ENCODE peak calls at places on chromosomes 3 and 15, in four cellular contexts. O is AG04450, L is suprapubic skin, U is heart right ventricle. G is an unnamed sample.

GRCh38 chr15:50181983-50182232 is at the start of gene SLC27A2:
- DNase-seq in O (no peak), L (no peak), U (no peak), G (no peak)

GRCh38 chr3:29144807-29145206 is 136.1 kb upstream of the RBMS3 start:
- DNase-seq in O (peak; percentile 34), L (no peak), U (peak; percentile 62), G (no peak)

GRCh38 chr15:66838671-66839239 is 136.7 kb downstream of the SMAD6 start:
- DNase-seq in O (no peak), L (no peak), U (no peak), G (no peak)

GRCh38 chr15:69880616-69881309 is 217.0 kb downstream of the TLE3 start:
- DNase-seq in O (no peak), L (no peak), U (no peak), G (no peak)

GRCh38 chr3:127141921-127142730 is 50.8 kb upstream of the PRR23E start:
- DNase-seq in O (no peak), L (no peak), U (no peak), G (no peak)

GRCh38 chr15:89674526-89674925 is 4.6 kb downstream of the PLIN1 start:
- DNase-seq in O (no peak), L (no peak), U (no peak), G (no peak)

GRCh38 chr3:65619391-65620298 is 419.1 kb downstream of the MAGI1 start:
- DNase-seq in O (peak; percentile 65), L (no peak), U (no peak), G (no peak)

GRCh38 chr15:72962054-72962702 is 90.1 kb upstream of the NEO1 start:
- DNase-seq in O (no peak), L (no peak), U (no peak), G (no peak)

GRCh38 chr3:164550857-164551256 is 527.4 kb downstream of the SI start:
- DNase-seq in O (no peak), L (no peak), U (no peak), G (no peak)
- TF ChIP-seq CTCF in O (no peak), L (no peak), U (no peak), G (no peak)

DNA sequence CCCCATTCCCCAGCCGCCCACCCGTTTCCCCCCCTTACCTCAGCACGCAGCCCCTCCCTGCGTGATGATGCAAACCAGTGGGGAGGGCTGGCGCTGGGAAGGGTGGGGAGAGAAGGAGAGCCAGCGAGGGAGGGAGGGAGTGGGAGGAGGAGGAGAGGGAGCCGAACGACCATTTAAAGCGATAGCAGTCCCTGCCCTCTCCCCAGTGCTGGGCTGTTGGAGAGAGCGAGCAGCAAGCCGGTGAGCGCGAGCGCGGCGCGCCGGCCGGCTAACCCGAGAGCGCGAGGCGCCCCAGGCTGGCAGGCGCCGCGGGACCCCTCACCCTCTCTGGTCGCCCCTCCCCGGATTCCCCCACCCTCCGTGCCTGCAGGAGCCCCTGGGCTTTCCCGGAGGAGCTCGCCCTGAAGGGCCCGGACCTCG is at the start of gene GRM7:
- DNase-seq in O (no peak), L (no peak), U (no peak), G (no peak)
- H3K4me3 ChIP-seq in O (no peak within 1 kb of the TSS), L (peak within 1 kb of the TSS; percentile 39), U (peak within 1 kb of the TSS; percentile 17), G (no peak within 1 kb of the TSS)

DNA sequence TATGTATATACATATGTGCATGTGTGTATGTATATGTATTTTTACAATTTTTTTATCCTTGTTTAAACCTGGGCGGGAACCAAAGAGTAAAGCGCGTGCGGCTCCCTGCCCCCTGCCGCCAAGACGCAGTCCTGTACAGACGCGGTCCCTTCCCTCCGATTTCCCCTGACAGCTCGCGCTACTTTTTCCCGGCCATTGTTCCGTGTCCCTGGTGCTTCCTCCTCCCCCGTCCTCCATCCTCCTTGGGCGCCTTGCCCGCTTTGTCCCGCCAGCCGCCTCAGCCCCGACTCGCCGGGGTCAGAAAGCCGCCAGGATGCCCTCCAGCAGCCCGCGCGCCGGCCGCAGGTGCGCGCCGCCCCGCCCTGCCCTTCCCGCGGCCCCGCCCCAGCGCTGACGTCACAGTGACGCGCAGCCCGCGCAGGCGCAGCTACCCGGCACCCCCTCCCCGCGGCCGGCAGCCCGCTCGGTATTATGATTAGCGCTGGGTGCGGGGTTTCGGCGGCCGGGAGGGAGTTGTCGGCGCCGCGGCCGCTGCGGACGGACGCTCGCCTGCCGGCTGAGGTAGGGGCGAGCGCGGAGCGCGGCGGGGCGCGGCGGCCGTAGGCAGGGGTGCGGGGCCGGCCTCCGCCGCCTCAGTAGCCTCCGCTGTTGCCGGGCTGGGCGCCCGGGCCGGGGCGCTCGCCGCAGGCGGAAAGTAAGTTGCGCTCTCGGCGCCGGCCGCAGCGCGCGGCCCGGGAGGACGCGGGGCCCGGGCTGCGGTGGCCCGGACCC is at the start of gene SNRK:
- DNase-seq in O (peak; percentile 13), L (peak; percentile 93), U (peak; percentile 91), G (peak; percentile 76)
- H3K27ac ChIP-seq in O (no peak within 1 kb of the TSS), L (peak within 1 kb of the TSS; percentile 98), U (peak within 1 kb of the TSS; percentile 98), G (peak within 1 kb of the TSS; percentile 40)

GRCh38 chr15:45276851-45277250 is 24.8 kb downstream of the SLC28A2 start:
- DNase-seq in O (no peak), L (no peak), U (no peak), G (no peak)
- TF ChIP-seq CTCF in O (peak; percentile 43), L (peak; percentile 38), U (peak; percentile 54), G (peak; percentile 87)

GRCh38 chr3:196602673-196603072 is 34.2 kb downstream of the FBXO45 start:
- DNase-seq in O (no peak), L (no peak), U (no peak), G (no peak)

GRCh38 chr3:196600359-196600758 is 31.9 kb downstream of the FBXO45 start:
- DNase-seq in O (no peak), L (no peak), U (no peak), G (no peak)

GRCh38 chr3:196599734-196600128 is 31.3 kb downstream of the FBXO45 start:
- DNase-seq in O (no peak), L (no peak), U (no peak), G (no peak)

GRCh38 chr3:196604548-196604947 is 34.9 kb upstream of the NRROS start:
- DNase-seq in O (no peak), L (no peak), U (no peak), G (no peak)

GRCh38 chr3:196603683-196604082 is 35.2 kb downstream of the FBXO45 start:
- DNase-seq in O (no peak), L (no peak), U (no peak), G (no peak)
- H3K4me3 ChIP-seq in O (no peak overlapping the region), L (no peak overlapping the region), U (no peak overlapping the region), G (no peak overlapping the region)

GRCh38 chr3:177726807-177727206 is 529.5 kb upstream of the TBL1XR1 start:
- DNase-seq in O (no peak), L (no peak), U (no peak), G (no peak)

GRCh38 chr3:177725165-177725564 is 527.9 kb upstream of the TBL1XR1 start:
- DNase-seq in O (no peak), L (no peak), U (no peak), G (no peak)

GRCh38 chr3:177721864-177722370 is 524.6 kb upstream of the TBL1XR1 start:
- DNase-seq in O (no peak), L (no peak), U (no peak), G (no peak)

GRCh38 chr3:177722386-177722785 is 525.1 kb upstream of the TBL1XR1 start:
- DNase-seq in O (no peak), L (no peak), U (no peak), G (no peak)

DNA sequence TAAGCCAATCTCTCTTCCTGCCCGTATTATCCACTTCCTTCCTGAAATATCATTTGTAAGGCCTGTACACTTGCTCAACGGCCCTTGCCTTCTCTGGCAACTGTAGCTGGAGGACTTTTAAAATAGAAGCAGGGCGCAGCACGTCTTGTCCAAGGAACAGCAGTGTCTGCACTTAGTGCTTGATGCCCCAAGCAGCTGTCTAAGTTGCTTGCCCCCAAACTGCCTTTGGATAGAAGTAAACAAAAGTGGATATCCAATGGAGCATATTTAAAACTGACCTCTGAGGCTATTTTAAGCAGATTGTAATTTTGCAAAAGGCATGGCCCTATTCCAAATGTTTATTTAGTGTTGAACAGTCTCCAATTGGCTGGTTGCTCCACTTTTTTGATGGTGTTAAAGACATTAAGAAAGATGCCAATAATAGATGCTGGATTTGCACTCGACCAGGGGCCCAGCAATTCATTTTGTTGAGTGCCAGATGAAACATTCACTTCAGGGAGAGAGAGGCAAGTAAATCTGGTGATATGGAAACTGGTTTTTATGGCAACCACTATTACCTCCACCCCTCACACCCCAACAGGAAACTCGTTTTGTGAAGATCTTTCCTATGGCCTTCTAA is 526.8 kb upstream of the TBL1XR1 start:
- DNase-seq in O (no peak), L (no peak), U (peak; percentile 71), G (no peak)
- H3K27ac ChIP-seq in O (no peak overlapping the region), L (peak overlapping the region; percentile 33), U (peak overlapping the region; percentile 61), G (no peak overlapping the region)

G was measured in RWPE2.